ENCODE peak calls at places on chromosomes 7 and 10, in seven cellular contexts. S is GM23248, X is transverse colon, N is stomach, A is uterus, B is aorta, D is tibial artery. L is an unnamed sample. For H3K4me1, the result is how much of the 10 kb centered on the place peaks cover.

GRCh38 chr7:158266426-158266816 is 321.2 kb downstream of the PTPRN2 start:
- DNase-seq in S (no peak), A (no peak), B (peak), N (no peak), D (peak), X (no peak), L (no peak)

GRCh38 chr7:19413444-19413965 is 268.3 kb upstream of the FERD3L start:
- DNase-seq in D (no peak), A (no peak), N (no peak), X (no peak), B (no peak), S (no peak), L (no peak)

GRCh38 chr7:98613601-98614425 is 3.3 kb upstream of the NPTX2 start:
- DNase-seq in S (peak), B (no peak), A (no peak), X (no peak), N (no peak), D (no peak), L (no peak)

GRCh38 chr10:62380002-62380401 is 5.8 kb downstream of the ZNF365 start:
- DNase-seq in N (no peak), A (no peak), D (no peak), B (no peak), X (no peak), S (peak), L (no peak)

GRCh38 chr10:63217120-63217605 is 84.0 kb downstream of the NRBF2 start:
- DNase-seq in D (no peak), A (no peak), S (peak), X (no peak), B (no peak), N (no peak), L (no peak)

GRCh38 chr7:38825721-38826440 is 83.1 kb downstream of the VPS41 start:
- DNase-seq in N (no peak), S (peak), X (no peak), B (no peak), D (no peak), A (no peak), L (no peak)

GRCh38 chr7:122182081-122182480 is 38.0 kb upstream of the AASS start:
- DNase-seq in D (no peak), A (no peak), B (no peak), X (no peak), S (no peak), N (no peak), L (no peak)

GRCh38 chr7:6640246-6640721 is 3.2 kb downstream of the ZNF316 start:
- DNase-seq in S (peak), D (no peak), B (no peak), X (no peak), A (peak), N (no peak), L (no peak)

GRCh38 chr7:130440527-130441365 is at the start of gene CEP41:
- DNase-seq in D (peak), B (peak), X (peak), A (peak), N (peak), S (peak), L (peak)

GRCh38 chr10:102581401-102581800 is 62.9 kb upstream of the TRIM8 start:
- DNase-seq in N (no peak), B (no peak), D (no peak), X (no peak), S (no peak), A (no peak), L (no peak)

GRCh38 chr7:138549082-138549481 is 89.0 kb downstream of the TRIM24 start:
- DNase-seq in B (no peak), S (no peak), X (no peak), D (no peak), N (no peak), A (no peak), L (no peak)

GRCh38 chr7:101125989-101126650 is 784 bp upstream of the SERPINE1 start:
- DNase-seq in A (peak), N (peak), X (peak), B (peak), D (peak), S (peak), L (peak)

GRCh38 chr10:10994360-10994759 is 23.3 kb upstream of the CELF2 start:
- DNase-seq in B (no peak), D (no peak), S (no peak), X (no peak), A (no peak), N (no peak), L (no peak)

GRCh38 chr7:31553636-31554035 is 39.7 kb downstream of the ITPRID1 start:
- DNase-seq in X (no peak), B (no peak), N (no peak), A (no peak), S (no peak), D (no peak), L (no peak)

GRCh38 chr7:50268990-50269389 is 35.5 kb upstream of the IKZF1 start:
- DNase-seq in A (no peak), S (no peak), D (no peak), X (no peak), B (no peak), N (no peak), L (no peak)

GRCh38 chr7:2411815-2412586 is 8.6 kb downstream of the CHST12 start:
- DNase-seq in S (no peak), D (no peak), N (no peak), A (no peak), B (no peak), X (no peak), L (no peak)

GRCh38 chr7:70098133-70098561 is 499.9 kb downstream of the AUTS2 start:
- DNase-seq in B (no peak), S (no peak), A (no peak), N (no peak), X (no peak), D (no peak), L (no peak)

GRCh38 chr10:72335394-72336258 is 19.1 kb downstream of the DNAJB12 start:
- DNase-seq in S (no peak), D (peak), N (peak), X (peak), A (peak), B (peak), L (no peak)
- H3K4me1 ChIP-seq in S (under half), D (half or more), N (half or more), X (under half), A (under half), B (under half), L (under half)

DNA sequence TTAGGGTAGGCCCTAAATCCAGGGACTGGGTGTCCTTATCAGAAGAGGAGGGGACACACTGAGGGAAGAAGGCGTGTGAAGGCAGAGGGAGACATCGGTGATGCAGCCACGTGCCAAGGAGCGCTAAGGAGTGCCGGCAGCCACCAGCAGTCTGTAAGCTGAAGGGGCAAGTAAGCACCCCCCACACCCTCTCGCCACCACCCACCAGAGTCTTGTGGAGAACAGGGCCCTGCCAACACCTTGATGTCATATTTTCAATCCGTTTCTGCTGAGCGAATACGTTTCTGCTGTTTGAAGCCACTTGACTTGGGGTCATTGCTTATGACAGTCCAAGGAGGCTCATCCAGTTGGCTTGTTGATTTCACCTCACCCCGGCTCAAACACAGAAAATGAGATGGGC is 37.9 kb downstream of the RGS10 start:
- DNase-seq in D (no peak), S (no peak), N (no peak), X (no peak), B (no peak), A (no peak), L (no peak)
- H3K27ac ChIP-seq in D (no peak), S (no peak), N (no peak), X (peak), B (no peak), A (no peak), L (no peak)

DNA sequence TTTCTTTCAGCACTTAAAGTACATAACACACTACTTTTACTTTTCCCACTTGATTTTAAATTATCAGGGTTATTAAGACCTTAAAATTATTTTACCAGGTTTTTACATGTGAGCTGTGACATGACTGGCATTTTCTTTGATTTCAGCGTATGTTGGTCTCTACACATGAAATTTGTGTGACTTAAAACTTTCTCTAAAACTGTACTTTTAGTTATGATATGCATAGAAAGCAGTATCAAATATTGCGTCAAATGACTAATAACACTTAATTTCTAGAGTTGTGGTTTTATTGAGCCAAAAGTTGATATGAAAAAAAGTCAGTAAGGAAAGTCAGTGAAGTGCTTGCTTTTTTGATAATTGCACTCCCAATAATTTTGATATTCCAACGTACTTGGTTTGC is 3.1 kb downstream of the PTEN start:
- DNase-seq in X (no peak), D (no peak), A (no peak), S (no peak), B (no peak), N (no peak), L (no peak)
- H3K4me3 ChIP-seq in X (no peak), D (peak), A (peak), S (peak), B (peak), N (peak), L (no peak)

GRCh38 chr7:55474944-55475911 is 97.1 kb downstream of the VOPP1 start:
- DNase-seq in A (no peak), X (no peak), D (no peak), S (no peak), B (no peak), N (peak), L (no peak)
- H3K4me1 ChIP-seq in A (under half), X (under half), D (under half), S (under half), B (under half), N (under half), L (under half)

GRCh38 chr7:26196305-26196704 is 4.2 kb downstream of the HNRNPA2B1 start:
- DNase-seq in B (no peak), A (no peak), N (no peak), X (no peak), D (no peak), S (no peak), L (no peak)
- H3K27ac ChIP-seq in B (no peak), A (no peak), N (no peak), X (no peak), D (peak), S (peak), L (no peak)

GRCh38 chr7:332646-333398 is 42.9 kb downstream of the FOXL3 start:
- DNase-seq in X (peak), S (peak), B (peak), A (peak), N (peak), D (peak), L (peak)

GRCh38 chr7:334618-335357 is 44.8 kb downstream of the FOXL3 start:
- DNase-seq in D (no peak), A (no peak), N (no peak), S (no peak), X (no peak), B (peak), L (no peak)

GRCh38 chr7:335358-336148 is 45.6 kb downstream of the FOXL3 start:
- DNase-seq in S (no peak), D (no peak), X (no peak), B (no peak), A (no peak), N (no peak), L (no peak)

GRCh38 chr7:332020-332517 is 42.1 kb downstream of the FOXL3 start:
- DNase-seq in S (no peak), D (no peak), B (peak), A (no peak), X (no peak), N (peak), L (no peak)

GRCh38 chr7:333399-333776 is 43.4 kb downstream of the FOXL3 start:
- DNase-seq in B (peak), S (peak), A (no peak), N (no peak), D (no peak), X (peak), L (peak)
- H3K4me3 ChIP-seq in B (no peak), S (no peak), A (peak), N (no peak), D (peak), X (no peak), L (no peak)

GRCh38 chr7:44881610-44882009 is 3.7 kb downstream of the PURB start:
- DNase-seq in N (no peak), B (no peak), A (no peak), S (peak), D (no peak), X (no peak), L (no peak)
- H3K4me1 ChIP-seq in N (half or more), B (under half), A (under half), S (under half), D (half or more), X (under half), L (under half)

DNA sequence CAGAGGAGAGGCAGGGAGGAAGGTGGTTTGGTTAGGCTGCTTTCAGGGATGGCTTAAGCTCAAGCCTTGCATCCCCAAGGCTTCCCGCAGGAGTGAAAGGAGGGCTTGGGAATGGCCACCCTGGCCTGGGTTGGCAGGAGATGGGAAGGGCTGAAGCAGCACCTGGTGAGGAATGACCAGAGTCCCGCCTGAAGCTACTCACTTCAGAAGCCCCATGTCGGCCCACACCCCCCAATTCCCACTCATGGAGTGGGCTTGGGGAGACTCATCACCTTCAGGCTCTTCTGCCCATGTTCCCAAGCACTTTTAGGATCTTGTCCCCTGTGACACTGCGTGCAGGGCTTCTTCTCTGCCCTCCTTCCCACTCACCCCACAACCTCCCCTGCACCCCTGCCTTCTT is 16.4 kb downstream of the RGR start:
- DNase-seq in N (no peak), D (no peak), B (no peak), A (no peak), X (no peak), S (no peak), L (no peak)
- H3K27ac ChIP-seq in N (no peak), D (no peak), B (no peak), A (no peak), X (no peak), S (no peak), L (no peak)

DNA sequence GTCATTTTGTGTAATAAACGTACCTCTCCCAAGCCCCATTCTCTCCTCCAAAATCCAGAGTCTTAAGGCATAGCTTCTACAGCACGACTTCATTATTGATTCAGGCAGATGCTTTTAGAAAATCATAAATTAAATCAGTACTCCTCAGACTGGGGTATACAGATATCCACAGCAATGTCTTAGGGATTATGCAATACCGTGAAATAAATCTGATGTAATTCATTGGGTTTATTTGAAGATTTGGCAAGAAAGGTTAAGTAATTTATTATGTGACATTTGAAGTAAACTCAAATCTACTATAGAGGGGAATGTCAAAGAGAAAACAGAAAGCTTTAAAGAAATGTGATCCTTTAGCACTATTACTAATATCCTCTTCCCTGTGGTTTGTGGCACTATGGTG is 246.1 kb upstream of the PLXDC2 start:
- DNase-seq in B (no peak), S (no peak), D (no peak), A (no peak), X (no peak), N (no peak), L (no peak)
- H3K4me3 ChIP-seq in B (no peak), S (no peak), D (no peak), A (no peak), X (no peak), N (no peak), L (no peak)

GRCh38 chr7:75617634-75618234 is 121.0 kb downstream of the HIP1 start:
- DNase-seq in S (no peak), B (peak), X (peak), D (peak), N (peak), A (peak), L (peak)

GRCh38 chr7:75616421-75617167 is 122.1 kb downstream of the HIP1 start:
- DNase-seq in B (no peak), N (no peak), A (no peak), D (no peak), S (no peak), X (no peak), L (no peak)

GRCh38 chr7:75611557-75612178 is 119.5 kb downstream of the SPDYE5 start:
- DNase-seq in D (peak), S (no peak), N (peak), B (peak), A (peak), X (peak), L (peak)

GRCh38 chr7:75613351-75613750 is 121.2 kb downstream of the SPDYE5 start:
- DNase-seq in A (no peak), D (no peak), N (no peak), S (no peak), B (no peak), X (no peak), L (no peak)

DNA sequence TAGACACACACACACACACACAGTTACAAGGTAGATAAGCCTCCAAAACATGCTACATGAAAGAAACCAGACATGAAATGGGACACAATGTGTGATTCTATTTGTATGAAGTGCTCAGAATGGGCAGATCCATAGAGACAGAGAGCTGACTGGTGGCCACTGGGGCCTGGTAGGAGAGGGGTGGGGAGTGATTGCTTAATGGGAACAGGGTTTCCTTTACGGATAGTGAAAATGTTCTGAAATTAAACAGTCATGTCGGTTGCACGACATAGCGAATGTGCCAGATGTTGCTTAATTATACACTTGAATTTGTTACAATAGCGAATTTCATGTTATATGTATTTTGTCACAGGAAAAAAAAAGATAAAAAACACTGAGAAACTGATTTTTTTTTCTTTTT is 122.3 kb downstream of the SPDYE5 start:
- DNase-seq in D (no peak), X (no peak), S (no peak), A (no peak), B (no peak), N (no peak), L (no peak)
- H3K4me1 ChIP-seq in D (under half), X (under half), S (under half), A (under half), B (under half), N (under half), L (under half)

L was measured in lung.